ENCODE peak calls at places on chromosomes 1 and 21, in six cellular contexts. R is neuronal stem cell, H is trophoblast cell, W is mesenchymal stem cell, Q is H9, M is H1. U is an unnamed sample.

GRCh38 chr1:55669308-55669707 is 454.1 kb upstream of the USP24 start:
- DNase-seq in R (no peak), H (no peak), W (peak), Q (no peak), M (no peak), U (peak)

GRCh38 chr1:184193451-184193850 is 141.9 kb downstream of the TSEN15 start:
- DNase-seq in R (no peak), H (no peak), W (no peak), Q (no peak), M (no peak), U (peak)

GRCh38 chr1:25572708-25573590 is 29.5 kb downstream of the LDLRAP1 start:
- DNase-seq in R (no peak), H (peak), W (peak), Q (peak), M (peak), U (peak)

GRCh38 chr1:154463512-154463990 is 38.5 kb upstream of the TDRD10 start:
- DNase-seq in R (no peak), H (no peak), W (no peak), Q (no peak), M (no peak), U (no peak)

GRCh38 chr1:1344672-1345361 is 4.4 kb downstream of the DVL1 start:
- DNase-seq in R (no peak), H (peak), W (peak), Q (no peak), M (no peak), U (peak)

GRCh38 chr1:100328133-100328532 is 24.2 kb upstream of the CDC14A start:
- DNase-seq in R (no peak), H (no peak), W (no peak), Q (no peak), M (no peak), U (no peak)

GRCh38 chr1:177567393-177567792 is 396.6 kb downstream of the BRINP2 start:
- DNase-seq in R (no peak), H (peak), W (no peak), Q (peak), M (no peak), U (peak)

GRCh38 chr1:164604541-164604940 is 45.6 kb downstream of the PBX1 start:
- DNase-seq in R (no peak), H (no peak), W (no peak), Q (no peak), M (no peak), U (peak)

GRCh38 chr1:230157409-230158390 is 90.7 kb downstream of the GALNT2 start:
- DNase-seq in R (no peak), H (no peak), W (no peak), Q (peak), M (no peak), U (no peak)

GRCh38 chr21:40905251-40905650 is 58.3 kb upstream of the DSCAM start:
- DNase-seq in R (no peak), H (no peak), W (no peak), Q (no peak), M (no peak), U (no peak)

GRCh38 chr1:242011879-242012674 is 13.2 kb upstream of the MAP1LC3C start:
- DNase-seq in R (no peak), H (no peak), W (no peak), Q (no peak), M (no peak), U (peak)

GRCh38 chr1:44733365-44733764 is 2.4 kb upstream of the RNU5D-1 start:
- DNase-seq in R (no peak), H (no peak), W (peak), Q (no peak), M (no peak), U (peak)

GRCh38 chr1:2014726-2015382 is 4.3 kb upstream of the GABRD start:
- DNase-seq in R (no peak), H (no peak), W (no peak), Q (no peak), M (no peak), U (no peak)

GRCh38 chr1:28537457-28538199 is 15.3 kb upstream of the TRNAU1AP start:
- DNase-seq in R (no peak), H (no peak), W (no peak), Q (no peak), M (no peak), U (no peak)

GRCh38 chr1:112818990-112819689 is 104.0 kb upstream of the PPM1J start:
- DNase-seq in R (no peak), H (no peak), W (peak), Q (no peak), M (no peak), U (peak)

GRCh38 chr1:204261266-204261665 is 47.5 kb upstream of the GOLT1A start:
- DNase-seq in R (no peak), H (no peak), W (no peak), Q (no peak), M (no peak), U (no peak)

GRCh38 chr1:103211073-103211472 is 102.8 kb upstream of the COL11A1 start:
- DNase-seq in R (no peak), H (no peak), W (peak), Q (no peak), M (no peak), U (peak)

GRCh38 chr1:201543871-201544521 is 5.1 kb downstream of the NAV1 start:
- DNase-seq in R (no peak), H (peak), W (no peak), Q (no peak), M (no peak), U (peak)

GRCh38 chr21:37358392-37358791 is 8.2 kb upstream of the DYRK1A start:
- DNase-seq in R (no peak), H (no peak), W (peak), Q (no peak), M (no peak), U (no peak)

GRCh38 chr21:37357691-37358090 is 8.9 kb upstream of the DYRK1A start:
- DNase-seq in R (no peak), H (peak), W (no peak), Q (no peak), M (no peak), U (no peak)

DNA sequence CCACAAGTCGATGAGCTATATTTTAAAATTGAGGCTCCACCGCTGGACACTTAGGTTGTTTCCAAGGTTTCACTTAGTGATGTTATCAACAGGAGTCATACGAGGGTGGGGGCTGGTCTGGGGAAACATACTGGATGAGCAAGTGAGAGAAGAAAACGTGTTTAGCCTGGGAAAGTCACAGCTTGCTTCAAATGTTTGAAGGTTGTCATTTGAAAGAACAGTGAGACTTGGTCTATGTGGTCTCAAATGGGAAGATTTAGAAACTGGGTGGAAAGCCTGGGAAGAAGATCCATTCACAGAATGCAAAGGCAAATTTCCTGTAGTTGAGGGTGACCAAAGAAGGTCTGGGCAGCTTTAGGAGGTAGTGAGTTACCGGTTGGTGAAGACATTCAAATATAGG is 9.9 kb upstream of the DYRK1A start:
- DNase-seq in R (no peak), H (peak), W (no peak), Q (no peak), M (no peak), U (no peak)
- H3K14ac ChIP-seq in R (no peak), H (no peak), W (no peak), Q (no peak), M (no peak), U (no peak)

GRCh38 chr1:115035652-115036051 is 6.0 kb downstream of the TSHB start:
- DNase-seq in R (no peak), H (no peak), W (no peak), Q (no peak), M (no peak), U (no peak)

GRCh38 chr1:115041654-115042053 is 12.0 kb downstream of the TSHB start:
- DNase-seq in R (no peak), H (no peak), W (no peak), Q (no peak), M (no peak), U (no peak)

GRCh38 chr1:115036814-115037535 is 7.3 kb downstream of the TSHB start:
- DNase-seq in R (no peak), H (no peak), W (no peak), Q (no peak), M (no peak), U (no peak)

DNA sequence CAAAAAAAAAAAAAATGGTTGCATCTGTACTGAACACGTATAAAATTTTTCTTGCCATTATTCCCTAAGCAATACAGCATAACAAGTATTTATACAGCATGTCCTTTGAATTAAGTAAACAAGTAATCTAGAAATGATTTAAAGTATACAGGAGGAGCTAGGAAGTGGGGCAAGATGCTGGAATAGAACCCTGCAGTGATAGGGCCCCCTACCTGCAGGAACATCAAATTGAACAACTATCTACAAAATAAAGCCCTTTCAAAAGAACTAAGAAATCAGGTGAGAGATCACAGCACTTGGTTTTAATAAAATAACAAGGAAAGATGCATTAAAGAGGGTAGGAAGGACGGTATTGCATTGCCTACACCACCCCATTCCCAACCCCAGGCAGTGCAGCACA is 10.9 kb downstream of the TSHB start:
- DNase-seq in R (no peak), H (no peak), W (no peak), Q (no peak), M (no peak), U (no peak)
- H3K14ac ChIP-seq in R (no peak), H (no peak), W (no peak), Q (no peak), M (no peak), U (no peak)

DNA sequence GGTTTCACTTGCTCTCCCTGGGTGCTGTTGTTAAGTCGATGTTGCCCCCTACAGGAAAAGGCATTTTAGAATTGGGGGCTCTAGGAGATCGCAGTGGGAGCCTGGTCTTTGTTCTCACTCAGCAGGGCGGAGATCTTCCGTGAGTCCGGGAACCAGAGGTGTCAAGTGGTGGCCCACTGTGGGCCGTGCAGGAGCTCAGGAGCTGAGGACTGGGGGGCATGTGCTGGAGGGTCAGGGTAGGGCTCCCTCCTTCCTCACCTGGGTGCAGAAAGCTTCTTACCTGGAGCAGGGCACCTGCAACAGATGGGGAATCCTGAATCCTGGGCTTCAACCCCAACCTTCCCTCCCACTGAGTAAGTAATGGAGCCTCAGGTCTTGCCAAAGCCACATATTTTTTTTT is 392.7 kb downstream of the NPHP4 start:
- DNase-seq in R (no peak), H (no peak), W (no peak), Q (peak), M (no peak), U (no peak)
- H3K14ac ChIP-seq in R (no peak), H (no peak), W (no peak), Q (no peak), M (no peak), U (no peak)

GRCh38 chr1:4020411-4020810 is 120.3 kb upstream of the C1orf174 start:
- DNase-seq in R (no peak), H (no peak), W (no peak), Q (peak), M (no peak), U (no peak)
- H3K14ac ChIP-seq in R (no peak), H (no peak), W (no peak), Q (no peak), M (no peak), U (no peak)

GRCh38 chr21:35533893-35534292 is 484.8 kb upstream of the RUNX1 start:
- DNase-seq in R (no peak), H (no peak), W (no peak), Q (no peak), M (no peak), U (no peak)

GRCh38 chr21:35529141-35529863 is 480.2 kb upstream of the RUNX1 start:
- DNase-seq in R (no peak), H (no peak), W (peak), Q (no peak), M (no peak), U (peak)

GRCh38 chr21:35528109-35529042 is 479.3 kb upstream of the RUNX1 start:
- DNase-seq in R (no peak), H (no peak), W (no peak), Q (no peak), M (no peak), U (peak)

GRCh38 chr21:35527358-35527757 is 478.3 kb upstream of the RUNX1 start:
- DNase-seq in R (no peak), H (no peak), W (no peak), Q (no peak), M (no peak), U (no peak)

GRCh38 chr21:35530726-35531125 is 481.6 kb upstream of the RUNX1 start:
- DNase-seq in R (no peak), H (no peak), W (no peak), Q (no peak), M (no peak), U (no peak)
- H3K14ac ChIP-seq in R (no peak), H (no peak), W (no peak), Q (no peak), M (no peak), U (no peak)

U was measured in IMR-90.